ENCODE peak calls at places on chromosomes 2 and 18, in seven cellular contexts. One of them, this sample, is unnamed.

GRCh38 chr2:159893439-159893838 is 95.4 kb upstream of the CD302 start:
- DNase-seq in brain microvascular endothelial cell: no peak
- DNase-seq in transverse colon: no peak
- DNase-seq in body of pancreas: no peak
- DNase-seq in cardiac muscle cell: no peak
- DNase-seq in neural progenitor cell: no peak
- DNase-seq in ovary: no peak
- DNase-seq in this sample: no peak

GRCh38 chr2:223632826-223633225 is 30.7 kb upstream of the SCG2 start:
- DNase-seq in brain microvascular endothelial cell: no peak
- DNase-seq in transverse colon: no peak
- DNase-seq in body of pancreas: no peak
- DNase-seq in cardiac muscle cell: no peak
- DNase-seq in neural progenitor cell: no peak
- DNase-seq in ovary: no peak
- DNase-seq in this sample: no peak

GRCh38 chr18:49100226-49100968 is 149.6 kb upstream of the SMAD7 start:
- DNase-seq in brain microvascular endothelial cell: peak; percentile 62
- DNase-seq in transverse colon: no peak
- DNase-seq in body of pancreas: no peak
- DNase-seq in cardiac muscle cell: peak; percentile 42
- DNase-seq in neural progenitor cell: peak; percentile 45
- DNase-seq in ovary: no peak
- DNase-seq in this sample: no peak

GRCh38 chr2:12684471-12684936 is 32.2 kb upstream of the TRIB2 start:
- DNase-seq in brain microvascular endothelial cell: peak; percentile 14
- DNase-seq in transverse colon: no peak
- DNase-seq in body of pancreas: no peak
- DNase-seq in cardiac muscle cell: peak; percentile 84
- DNase-seq in neural progenitor cell: no peak
- DNase-seq in ovary: no peak
- DNase-seq in this sample: no peak

GRCh38 chr18:77133051-77133919 is 702 bp upstream of the MBP start:
- DNase-seq in brain microvascular endothelial cell: no peak
- DNase-seq in transverse colon: peak; percentile 55
- DNase-seq in body of pancreas: peak; percentile 78
- DNase-seq in cardiac muscle cell: no peak
- DNase-seq in neural progenitor cell: peak; percentile 52
- DNase-seq in ovary: peak; percentile 59
- DNase-seq in this sample: peak; percentile 42

GRCh38 chr2:65299246-65299645 is 71.6 kb downstream of the ACTR2 start:
- DNase-seq in brain microvascular endothelial cell: peak; percentile 52
- DNase-seq in transverse colon: no peak
- DNase-seq in body of pancreas: no peak
- DNase-seq in cardiac muscle cell: no peak
- DNase-seq in neural progenitor cell: no peak
- DNase-seq in ovary: no peak
- DNase-seq in this sample: no peak

GRCh38 chr2:173231042-173231441 is 123.6 kb upstream of the CDCA7 start:
- DNase-seq in brain microvascular endothelial cell: no peak
- DNase-seq in transverse colon: peak; percentile 26
- DNase-seq in body of pancreas: peak; percentile 94
- DNase-seq in cardiac muscle cell: no peak
- DNase-seq in neural progenitor cell: no peak
- DNase-seq in ovary: no peak
- DNase-seq in this sample: no peak

GRCh38 chr2:176449852-176450251 is 180.6 kb downstream of the MTX2 start:
- DNase-seq in brain microvascular endothelial cell: no peak
- DNase-seq in transverse colon: no peak
- DNase-seq in body of pancreas: no peak
- DNase-seq in cardiac muscle cell: no peak
- DNase-seq in neural progenitor cell: peak; percentile 10
- DNase-seq in ovary: no peak
- DNase-seq in this sample: no peak

GRCh38 chr18:50009772-50010171 is 185.2 kb downstream of the MYO5B start:
- DNase-seq in brain microvascular endothelial cell: peak; percentile 22
- DNase-seq in transverse colon: peak; percentile 71
- DNase-seq in body of pancreas: peak; percentile 74
- DNase-seq in cardiac muscle cell: peak; percentile 45
- DNase-seq in neural progenitor cell: peak; percentile 68
- DNase-seq in ovary: no peak
- DNase-seq in this sample: peak; percentile 57

GRCh38 chr18:79575891-79576685 is 103.5 kb upstream of the CTDP1 start:
- DNase-seq in brain microvascular endothelial cell: peak; percentile 26
- DNase-seq in transverse colon: peak; percentile 13
- DNase-seq in body of pancreas: peak; percentile 85
- DNase-seq in cardiac muscle cell: peak; percentile 62
- DNase-seq in neural progenitor cell: no peak
- DNase-seq in ovary: peak; percentile 67
- DNase-seq in this sample: peak; percentile 26

GRCh38 chr2:234425923-234426603 is 70.8 kb downstream of the ARL4C start:
- DNase-seq in brain microvascular endothelial cell: no peak
- DNase-seq in transverse colon: peak; percentile 77
- DNase-seq in body of pancreas: peak; percentile 15
- DNase-seq in cardiac muscle cell: no peak
- DNase-seq in neural progenitor cell: no peak
- DNase-seq in ovary: no peak
- DNase-seq in this sample: peak; percentile 93

GRCh38 chr2:62208758-62209114 is 12.8 kb downstream of the B3GNT2 start:
- DNase-seq in brain microvascular endothelial cell: no peak
- DNase-seq in transverse colon: no peak
- DNase-seq in body of pancreas: peak; percentile 16
- DNase-seq in cardiac muscle cell: no peak
- DNase-seq in neural progenitor cell: no peak
- DNase-seq in ovary: no peak
- DNase-seq in this sample: no peak

GRCh38 chr2:130851624-130852382 is 15.1 kb downstream of the ARHGEF4 start:
- DNase-seq in brain microvascular endothelial cell: no peak
- DNase-seq in transverse colon: no peak
- DNase-seq in body of pancreas: no peak
- DNase-seq in cardiac muscle cell: no peak
- DNase-seq in neural progenitor cell: no peak
- DNase-seq in ovary: no peak
- DNase-seq in this sample: no peak

GRCh38 chr2:104050632-104051242 is 803.2 kb upstream of the POU3F3 start:
- DNase-seq in brain microvascular endothelial cell: no peak
- DNase-seq in transverse colon: no peak
- DNase-seq in body of pancreas: no peak
- DNase-seq in cardiac muscle cell: no peak
- DNase-seq in neural progenitor cell: no peak
- DNase-seq in ovary: no peak
- DNase-seq in this sample: no peak

GRCh38 chr18:32920796-32921787 is 148.3 kb upstream of the KLHL14 start:
- DNase-seq in brain microvascular endothelial cell: peak; percentile 91
- DNase-seq in transverse colon: no peak
- DNase-seq in body of pancreas: no peak
- DNase-seq in cardiac muscle cell: peak; percentile 91
- DNase-seq in neural progenitor cell: no peak
- DNase-seq in ovary: no peak
- DNase-seq in this sample: peak; percentile 78

DNA sequence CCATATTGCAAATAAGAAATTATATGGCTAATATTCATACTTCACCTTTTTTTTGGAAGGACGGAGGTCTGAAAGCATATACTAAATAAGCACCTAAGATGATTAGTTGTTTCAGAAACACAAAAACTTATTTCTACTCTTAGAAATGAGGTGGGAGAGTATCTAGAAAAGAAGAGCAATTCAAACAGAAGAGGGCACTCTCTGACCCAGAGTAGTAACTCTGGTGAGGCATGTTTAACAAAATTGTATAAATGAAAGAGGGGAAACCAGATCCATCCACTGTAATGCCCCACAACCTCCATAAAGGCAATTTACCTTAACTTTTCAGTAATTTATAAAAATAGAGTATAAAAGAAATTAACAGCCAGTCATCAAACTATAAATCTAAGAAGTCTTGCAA is 669.6 kb upstream of the VRK2 start:
- DNase-seq in brain microvascular endothelial cell: no peak
- DNase-seq in transverse colon: no peak
- DNase-seq in body of pancreas: no peak
- DNase-seq in cardiac muscle cell: no peak
- DNase-seq in neural progenitor cell: peak; percentile 19
- DNase-seq in ovary: no peak
- DNase-seq in this sample: peak; percentile 11
- TF ChIP-seq CTCF in brain microvascular endothelial cell: peak; percentile 39
- TF ChIP-seq CTCF in transverse colon: no peak
- TF ChIP-seq CTCF in body of pancreas: no peak
- TF ChIP-seq CTCF in cardiac muscle cell: no peak
- TF ChIP-seq CTCF in neural progenitor cell: peak; percentile 53
- TF ChIP-seq CTCF in ovary: no peak
- TF ChIP-seq CTCF in this sample: no peak

GRCh38 chr2:143940720-143941119 is 579.2 kb downstream of the ZEB2 start:
- DNase-seq in brain microvascular endothelial cell: no peak
- DNase-seq in transverse colon: no peak
- DNase-seq in body of pancreas: no peak
- DNase-seq in cardiac muscle cell: no peak
- DNase-seq in neural progenitor cell: no peak
- DNase-seq in ovary: no peak
- DNase-seq in this sample: no peak

GRCh38 chr2:143939976-143940375 is 579.9 kb downstream of the ZEB2 start:
- DNase-seq in brain microvascular endothelial cell: no peak
- DNase-seq in transverse colon: no peak
- DNase-seq in body of pancreas: no peak
- DNase-seq in cardiac muscle cell: peak; percentile 65
- DNase-seq in neural progenitor cell: peak; percentile 26
- DNase-seq in ovary: no peak
- DNase-seq in this sample: no peak

GRCh38 chr2:143934913-143935310 is 585.0 kb downstream of the ZEB2 start:
- DNase-seq in brain microvascular endothelial cell: no peak
- DNase-seq in transverse colon: no peak
- DNase-seq in body of pancreas: no peak
- DNase-seq in cardiac muscle cell: no peak
- DNase-seq in neural progenitor cell: no peak
- DNase-seq in ovary: no peak
- DNase-seq in this sample: no peak

GRCh38 chr2:143936758-143937562 is 583.0 kb downstream of the ZEB2 start:
- DNase-seq in brain microvascular endothelial cell: no peak
- DNase-seq in transverse colon: no peak
- DNase-seq in body of pancreas: peak; percentile 54
- DNase-seq in cardiac muscle cell: peak; percentile 46
- DNase-seq in neural progenitor cell: peak; percentile 86
- DNase-seq in ovary: peak; percentile 75
- DNase-seq in this sample: no peak

DNA sequence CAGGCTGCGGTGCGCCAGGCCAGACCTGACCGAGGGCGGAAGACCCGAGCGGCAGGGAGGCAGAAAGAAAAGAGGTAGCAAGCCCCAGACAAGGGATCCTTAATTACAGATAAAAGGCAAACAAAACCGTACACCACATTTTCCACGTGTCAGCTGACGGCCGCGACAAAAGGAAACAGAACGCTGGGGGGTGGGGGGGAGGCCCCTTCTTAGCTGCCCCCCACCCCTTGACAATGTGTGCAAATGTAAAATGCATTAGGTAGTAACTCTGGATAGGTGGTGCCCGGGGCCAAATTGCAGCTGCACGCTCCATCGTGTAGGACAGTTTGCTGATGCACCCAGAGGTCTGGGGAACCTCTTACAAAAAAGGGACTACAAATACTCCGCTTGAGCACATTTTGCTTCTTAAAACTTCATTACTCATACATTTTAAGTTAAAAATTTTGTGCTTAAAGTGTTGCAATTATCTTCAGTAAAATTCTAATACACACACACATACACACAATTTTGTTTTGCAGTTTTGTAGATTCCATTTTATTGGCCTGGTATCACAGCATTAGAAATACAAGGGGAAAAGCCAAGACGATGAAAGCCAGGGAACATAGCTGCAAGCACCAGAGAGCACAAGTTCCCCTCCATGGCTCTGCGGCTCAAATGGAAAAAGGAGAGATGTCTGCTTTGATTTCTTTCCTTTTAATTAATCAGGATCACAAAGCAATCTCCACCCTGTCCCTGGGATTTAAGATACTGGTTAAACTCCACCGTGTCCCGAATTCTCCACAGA is 582.2 kb downstream of the ZEB2 start:
- DNase-seq in brain microvascular endothelial cell: no peak
- DNase-seq in transverse colon: no peak
- DNase-seq in body of pancreas: peak; percentile 28
- DNase-seq in cardiac muscle cell: peak; percentile 13
- DNase-seq in neural progenitor cell: no peak
- DNase-seq in ovary: peak; percentile 61
- DNase-seq in this sample: peak; percentile 8
- H3K27ac ChIP-seq in brain microvascular endothelial cell: no peak overlapping the region
- H3K27ac ChIP-seq in transverse colon: peak overlapping the region; percentile 77
- H3K27ac ChIP-seq in body of pancreas: peak overlapping the region; percentile 43
- H3K27ac ChIP-seq in cardiac muscle cell: no peak overlapping the region
- H3K27ac ChIP-seq in neural progenitor cell: peak overlapping the region; percentile 48
- H3K27ac ChIP-seq in ovary: peak overlapping the region; percentile 98
- H3K27ac ChIP-seq in this sample: no peak overlapping the region

GRCh38 chr2:238241970-238242369 is 2.1 kb upstream of the HES6 start:
- DNase-seq in brain microvascular endothelial cell: no peak
- DNase-seq in transverse colon: no peak
- DNase-seq in body of pancreas: no peak
- DNase-seq in cardiac muscle cell: no peak
- DNase-seq in neural progenitor cell: no peak
- DNase-seq in ovary: no peak
- DNase-seq in this sample: no peak

GRCh38 chr2:238242731-238243495 is 3.1 kb upstream of the HES6 start:
- DNase-seq in brain microvascular endothelial cell: no peak
- DNase-seq in transverse colon: peak; percentile 49
- DNase-seq in body of pancreas: peak; percentile 83
- DNase-seq in cardiac muscle cell: peak; percentile 54
- DNase-seq in neural progenitor cell: no peak
- DNase-seq in ovary: no peak
- DNase-seq in this sample: no peak

GRCh38 chr2:238244151-238244550 is 4.3 kb upstream of the HES6 start:
- DNase-seq in brain microvascular endothelial cell: no peak
- DNase-seq in transverse colon: no peak
- DNase-seq in body of pancreas: no peak
- DNase-seq in cardiac muscle cell: no peak
- DNase-seq in neural progenitor cell: no peak
- DNase-seq in ovary: no peak
- DNase-seq in this sample: no peak

GRCh38 chr2:238240761-238241711 is 1.2 kb upstream of the HES6 start:
- DNase-seq in brain microvascular endothelial cell: no peak
- DNase-seq in transverse colon: peak; percentile 73
- DNase-seq in body of pancreas: peak; percentile 95
- DNase-seq in cardiac muscle cell: peak; percentile 30
- DNase-seq in neural progenitor cell: peak; percentile 96
- DNase-seq in ovary: peak; percentile 55
- DNase-seq in this sample: no peak

GRCh38 chr2:238243496-238244076 is 3.7 kb upstream of the HES6 start:
- DNase-seq in brain microvascular endothelial cell: no peak
- DNase-seq in transverse colon: no peak
- DNase-seq in body of pancreas: no peak
- DNase-seq in cardiac muscle cell: no peak
- DNase-seq in neural progenitor cell: no peak
- DNase-seq in ovary: no peak
- DNase-seq in this sample: no peak
- TF ChIP-seq CTCF in brain microvascular endothelial cell: peak; percentile 61
- TF ChIP-seq CTCF in transverse colon: peak; percentile 33
- TF ChIP-seq CTCF in body of pancreas: no peak
- TF ChIP-seq CTCF in cardiac muscle cell: no peak
- TF ChIP-seq CTCF in neural progenitor cell: peak; percentile 30
- TF ChIP-seq CTCF in ovary: no peak
- TF ChIP-seq CTCF in this sample: no peak

DNA sequence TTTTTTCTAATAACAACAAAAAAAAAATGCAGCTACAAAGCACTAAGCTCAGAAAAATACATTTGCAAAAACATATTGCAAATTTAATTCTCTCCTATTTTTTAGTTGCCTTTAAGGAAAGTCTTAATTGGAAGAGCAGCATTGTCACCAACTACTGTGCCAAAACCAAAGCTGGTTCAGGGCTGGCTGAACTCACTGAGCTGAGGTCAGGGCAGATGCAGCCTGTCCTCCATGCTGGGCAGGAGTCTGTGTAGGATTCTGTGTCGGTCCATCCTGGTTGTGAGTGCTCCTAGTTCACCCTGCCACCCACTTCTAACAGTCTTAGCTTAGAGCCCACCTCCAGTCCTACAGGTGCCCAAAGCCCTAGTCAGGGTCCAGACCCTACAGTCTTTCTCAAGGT is 68.5 kb upstream of the SPTBN1 start:
- DNase-seq in brain microvascular endothelial cell: no peak
- DNase-seq in transverse colon: no peak
- DNase-seq in body of pancreas: no peak
- DNase-seq in cardiac muscle cell: no peak
- DNase-seq in neural progenitor cell: no peak
- DNase-seq in ovary: no peak
- DNase-seq in this sample: no peak
- H3K27ac ChIP-seq in brain microvascular endothelial cell: no peak overlapping the region
- H3K27ac ChIP-seq in transverse colon: peak overlapping the region; percentile 26
- H3K27ac ChIP-seq in body of pancreas: no peak overlapping the region
- H3K27ac ChIP-seq in cardiac muscle cell: no peak overlapping the region
- H3K27ac ChIP-seq in neural progenitor cell: no peak overlapping the region
- H3K27ac ChIP-seq in ovary: no peak overlapping the region
- H3K27ac ChIP-seq in this sample: no peak overlapping the region

This sample was measured in HL-60.